ENCODE peak calls at places on chromosome 20, in five cellular contexts. J is amniotic epithelial cell, K is GM23248, X is HFFc6, P is islet precursor cell. B is an unnamed sample.

GRCh38 chr20:58372836-58373235 is 16.2 kb upstream of the VAPB start:
- DNase-seq in J (no peak), K (no peak), X (no peak), P (peak), B (peak)

GRCh38 chr20:51404297-51405060 is 138.0 kb downstream of the NFATC2 start:
- DNase-seq in J (peak), K (no peak), X (no peak), P (peak), B (peak)

GRCh38 chr20:61773081-61773631 is 292.5 kb downstream of the TAF4 start:
- DNase-seq in J (no peak), K (no peak), X (no peak), P (no peak), B (no peak)

GRCh38 chr20:46117704-46118467 is at the start of gene CD40:
- DNase-seq in J (peak), K (peak), X (peak), P (peak), B (peak)

GRCh38 chr20:22544462-22544861 is 39.9 kb downstream of the FOXA2 start:
- DNase-seq in J (no peak), K (no peak), X (no peak), P (no peak), B (no peak)

GRCh38 chr20:7856756-7857155 is 83.5 kb downstream of the HAO1 start:
- DNase-seq in J (peak), K (peak), X (peak), P (no peak), B (no peak)

GRCh38 chr20:3452127-3452526 is 18.7 kb upstream of the ATRN start:
- DNase-seq in J (no peak), K (no peak), X (no peak), P (no peak), B (no peak)

GRCh38 chr20:4876731-4877130 is 124.6 kb downstream of the SLC23A2 start:
- DNase-seq in J (no peak), K (no peak), X (no peak), P (no peak), B (no peak)

GRCh38 chr20:38692436-38693411 is 31.6 kb upstream of the SLC32A1 start:
- DNase-seq in J (peak), K (peak), X (peak), P (peak), B (peak)

GRCh38 chr20:33649201-33649631 is 12.9 kb upstream of the C20orf144 start:
- DNase-seq in J (no peak), K (peak), X (no peak), P (no peak), B (no peak)

GRCh38 chr20:46030290-46031013 is 1.4 kb downstream of the SLC12A5 start:
- DNase-seq in J (no peak), K (no peak), X (no peak), P (no peak), B (peak)

GRCh38 chr20:16125810-16126209 is 447.4 kb downstream of the KIF16B start:
- DNase-seq in J (no peak), K (peak), X (no peak), P (peak), B (peak)